ENCODE peak calls at places on chromosomes 1 and 21, in ten cellular contexts. One of them, this sample, is unnamed.

GRCh38 chr1:244861683-244862082 is 2.7 kb downstream of the HNRNPU start:
- DNase-seq in SIG-M5: no peak
- DNase-seq in HuH-7.5: no peak
- DNase-seq in GM12865: no peak
- DNase-seq in activated CD4-positive, alpha-beta T cell treated with anti-CD3 and anti-CD28 coated beads, Interleukin-2, amount 50 U/mL, for 1 hour: no peak
- DNase-seq in CD4-positive, alpha-beta T cell: no peak
- DNase-seq in GM12891: no peak
- DNase-seq in activated CD8-positive, alpha-beta memory T cell treated with anti-CD3 and anti-CD28 coated beads for 4 hours: no peak
- DNase-seq in stimulated activated effector memory CD8-positive, alpha-beta T cell treated with anti-CD3 and anti-CD28 coated beads, Interleukin-12 subunit alpha, Interleukin-12 subunit beta, amount 100 ng/mL, for 72 hours: no peak
- DNase-seq in mucosa of gallbladder: no peak
- DNase-seq in this sample: no peak

GRCh38 chr1:229563701-229564100 is 5.2 kb upstream of the ABCB10 start:
- DNase-seq in GM12865: no peak
- DNase-seq in CD4-positive, alpha-beta T cell: no peak
- DNase-seq in mucosa of gallbladder: peak
- DNase-seq in HuH-7.5: no peak
- DNase-seq in stimulated activated effector memory CD8-positive, alpha-beta T cell treated with anti-CD3 and anti-CD28 coated beads, Interleukin-12 subunit alpha, Interleukin-12 subunit beta, amount 100 ng/mL, for 72 hours: no peak
- DNase-seq in activated CD4-positive, alpha-beta T cell treated with anti-CD3 and anti-CD28 coated beads, Interleukin-2, amount 50 U/mL, for 1 hour: no peak
- DNase-seq in activated CD8-positive, alpha-beta memory T cell treated with anti-CD3 and anti-CD28 coated beads for 4 hours: no peak
- DNase-seq in GM12891: no peak
- DNase-seq in SIG-M5: no peak
- DNase-seq in this sample: peak

GRCh38 chr21:27261676-27262075 is 294.8 kb upstream of the ADAMTS5 start:
- DNase-seq in GM12891: no peak
- DNase-seq in HuH-7.5: no peak
- DNase-seq in mucosa of gallbladder: no peak
- DNase-seq in CD4-positive, alpha-beta T cell: no peak
- DNase-seq in GM12865: no peak
- DNase-seq in stimulated activated effector memory CD8-positive, alpha-beta T cell treated with anti-CD3 and anti-CD28 coated beads, Interleukin-12 subunit alpha, Interleukin-12 subunit beta, amount 100 ng/mL, for 72 hours: no peak
- DNase-seq in activated CD4-positive, alpha-beta T cell treated with anti-CD3 and anti-CD28 coated beads, Interleukin-2, amount 50 U/mL, for 1 hour: no peak
- DNase-seq in SIG-M5: no peak
- DNase-seq in activated CD8-positive, alpha-beta memory T cell treated with anti-CD3 and anti-CD28 coated beads for 4 hours: no peak
- DNase-seq in this sample: no peak

GRCh38 chr1:11441211-11441952 is 37.6 kb upstream of the DISP3 start:
- DNase-seq in HuH-7.5: no peak
- DNase-seq in SIG-M5: no peak
- DNase-seq in GM12865: no peak
- DNase-seq in mucosa of gallbladder: no peak
- DNase-seq in activated CD4-positive, alpha-beta T cell treated with anti-CD3 and anti-CD28 coated beads, Interleukin-2, amount 50 U/mL, for 1 hour: no peak
- DNase-seq in GM12891: no peak
- DNase-seq in stimulated activated effector memory CD8-positive, alpha-beta T cell treated with anti-CD3 and anti-CD28 coated beads, Interleukin-12 subunit alpha, Interleukin-12 subunit beta, amount 100 ng/mL, for 72 hours: no peak
- DNase-seq in CD4-positive, alpha-beta T cell: no peak
- DNase-seq in activated CD8-positive, alpha-beta memory T cell treated with anti-CD3 and anti-CD28 coated beads for 4 hours: no peak
- DNase-seq in this sample: no peak

GRCh38 chr1:31575373-31576140 is 758 bp upstream of the TINAGL1 start:
- DNase-seq in activated CD8-positive, alpha-beta memory T cell treated with anti-CD3 and anti-CD28 coated beads for 4 hours: no peak
- DNase-seq in GM12865: no peak
- DNase-seq in CD4-positive, alpha-beta T cell: no peak
- DNase-seq in GM12891: no peak
- DNase-seq in activated CD4-positive, alpha-beta T cell treated with anti-CD3 and anti-CD28 coated beads, Interleukin-2, amount 50 U/mL, for 1 hour: no peak
- DNase-seq in HuH-7.5: peak
- DNase-seq in SIG-M5: no peak
- DNase-seq in stimulated activated effector memory CD8-positive, alpha-beta T cell treated with anti-CD3 and anti-CD28 coated beads, Interleukin-12 subunit alpha, Interleukin-12 subunit beta, amount 100 ng/mL, for 72 hours: no peak
- DNase-seq in mucosa of gallbladder: peak
- DNase-seq in this sample: no peak

GRCh38 chr1:113871597-113872113 is at the start of gene PTPN22:
- DNase-seq in stimulated activated effector memory CD8-positive, alpha-beta T cell treated with anti-CD3 and anti-CD28 coated beads, Interleukin-12 subunit alpha, Interleukin-12 subunit beta, amount 100 ng/mL, for 72 hours: peak
- DNase-seq in GM12865: peak
- DNase-seq in activated CD4-positive, alpha-beta T cell treated with anti-CD3 and anti-CD28 coated beads, Interleukin-2, amount 50 U/mL, for 1 hour: peak
- DNase-seq in mucosa of gallbladder: peak
- DNase-seq in GM12891: no peak
- DNase-seq in activated CD8-positive, alpha-beta memory T cell treated with anti-CD3 and anti-CD28 coated beads for 4 hours: peak
- DNase-seq in CD4-positive, alpha-beta T cell: peak
- DNase-seq in HuH-7.5: no peak
- DNase-seq in SIG-M5: peak
- DNase-seq in this sample: peak

GRCh38 chr1:226223786-226224244 is 351 bp downstream of the MIXL1 start:
- DNase-seq in mucosa of gallbladder: no peak
- DNase-seq in stimulated activated effector memory CD8-positive, alpha-beta T cell treated with anti-CD3 and anti-CD28 coated beads, Interleukin-12 subunit alpha, Interleukin-12 subunit beta, amount 100 ng/mL, for 72 hours: peak
- DNase-seq in SIG-M5: no peak
- DNase-seq in activated CD4-positive, alpha-beta T cell treated with anti-CD3 and anti-CD28 coated beads, Interleukin-2, amount 50 U/mL, for 1 hour: no peak
- DNase-seq in activated CD8-positive, alpha-beta memory T cell treated with anti-CD3 and anti-CD28 coated beads for 4 hours: no peak
- DNase-seq in HuH-7.5: peak
- DNase-seq in GM12865: peak
- DNase-seq in CD4-positive, alpha-beta T cell: no peak
- DNase-seq in GM12891: peak
- DNase-seq in this sample: no peak

GRCh38 chr1:222224576-222224975 is 323.3 kb downstream of the HHIPL2 start:
- DNase-seq in stimulated activated effector memory CD8-positive, alpha-beta T cell treated with anti-CD3 and anti-CD28 coated beads, Interleukin-12 subunit alpha, Interleukin-12 subunit beta, amount 100 ng/mL, for 72 hours: no peak
- DNase-seq in activated CD4-positive, alpha-beta T cell treated with anti-CD3 and anti-CD28 coated beads, Interleukin-2, amount 50 U/mL, for 1 hour: no peak
- DNase-seq in GM12891: no peak
- DNase-seq in activated CD8-positive, alpha-beta memory T cell treated with anti-CD3 and anti-CD28 coated beads for 4 hours: no peak
- DNase-seq in mucosa of gallbladder: no peak
- DNase-seq in SIG-M5: no peak
- DNase-seq in CD4-positive, alpha-beta T cell: no peak
- DNase-seq in GM12865: no peak
- DNase-seq in HuH-7.5: no peak
- DNase-seq in this sample: no peak

GRCh38 chr1:151193304-151193703 is 3.3 kb upstream of the VPS72 start:
- DNase-seq in mucosa of gallbladder: no peak
- DNase-seq in stimulated activated effector memory CD8-positive, alpha-beta T cell treated with anti-CD3 and anti-CD28 coated beads, Interleukin-12 subunit alpha, Interleukin-12 subunit beta, amount 100 ng/mL, for 72 hours: no peak
- DNase-seq in HuH-7.5: no peak
- DNase-seq in GM12891: no peak
- DNase-seq in SIG-M5: no peak
- DNase-seq in GM12865: no peak
- DNase-seq in activated CD8-positive, alpha-beta memory T cell treated with anti-CD3 and anti-CD28 coated beads for 4 hours: no peak
- DNase-seq in activated CD4-positive, alpha-beta T cell treated with anti-CD3 and anti-CD28 coated beads, Interleukin-2, amount 50 U/mL, for 1 hour: no peak
- DNase-seq in CD4-positive, alpha-beta T cell: no peak
- DNase-seq in this sample: no peak

GRCh38 chr1:63902844-63903589 is 129.2 kb downstream of the ROR1 start:
- DNase-seq in activated CD4-positive, alpha-beta T cell treated with anti-CD3 and anti-CD28 coated beads, Interleukin-2, amount 50 U/mL, for 1 hour: no peak
- DNase-seq in GM12865: no peak
- DNase-seq in activated CD8-positive, alpha-beta memory T cell treated with anti-CD3 and anti-CD28 coated beads for 4 hours: no peak
- DNase-seq in HuH-7.5: no peak
- DNase-seq in GM12891: no peak
- DNase-seq in stimulated activated effector memory CD8-positive, alpha-beta T cell treated with anti-CD3 and anti-CD28 coated beads, Interleukin-12 subunit alpha, Interleukin-12 subunit beta, amount 100 ng/mL, for 72 hours: no peak
- DNase-seq in SIG-M5: no peak
- DNase-seq in mucosa of gallbladder: no peak
- DNase-seq in CD4-positive, alpha-beta T cell: no peak
- DNase-seq in this sample: no peak

GRCh38 chr1:119373465-119373864 is 4.9 kb downstream of the HAO2 start:
- DNase-seq in mucosa of gallbladder: no peak
- DNase-seq in GM12891: no peak
- DNase-seq in HuH-7.5: no peak
- DNase-seq in SIG-M5: no peak
- DNase-seq in CD4-positive, alpha-beta T cell: no peak
- DNase-seq in GM12865: peak
- DNase-seq in stimulated activated effector memory CD8-positive, alpha-beta T cell treated with anti-CD3 and anti-CD28 coated beads, Interleukin-12 subunit alpha, Interleukin-12 subunit beta, amount 100 ng/mL, for 72 hours: no peak
- DNase-seq in activated CD8-positive, alpha-beta memory T cell treated with anti-CD3 and anti-CD28 coated beads for 4 hours: no peak
- DNase-seq in activated CD4-positive, alpha-beta T cell treated with anti-CD3 and anti-CD28 coated beads, Interleukin-2, amount 50 U/mL, for 1 hour: no peak
- DNase-seq in this sample: no peak

GRCh38 chr1:172356620-172357019 is 63.9 kb upstream of the C1orf105 start:
- DNase-seq in SIG-M5: no peak
- DNase-seq in activated CD4-positive, alpha-beta T cell treated with anti-CD3 and anti-CD28 coated beads, Interleukin-2, amount 50 U/mL, for 1 hour: no peak
- DNase-seq in GM12891: no peak
- DNase-seq in activated CD8-positive, alpha-beta memory T cell treated with anti-CD3 and anti-CD28 coated beads for 4 hours: no peak
- DNase-seq in mucosa of gallbladder: peak
- DNase-seq in HuH-7.5: no peak
- DNase-seq in GM12865: no peak
- DNase-seq in stimulated activated effector memory CD8-positive, alpha-beta T cell treated with anti-CD3 and anti-CD28 coated beads, Interleukin-12 subunit alpha, Interleukin-12 subunit beta, amount 100 ng/mL, for 72 hours: no peak
- DNase-seq in CD4-positive, alpha-beta T cell: no peak
- DNase-seq in this sample: peak

GRCh38 chr21:34022557-34023335 is 50.6 kb upstream of the MRPS6 start:
- DNase-seq in SIG-M5: peak
- DNase-seq in HuH-7.5: no peak
- DNase-seq in activated CD8-positive, alpha-beta memory T cell treated with anti-CD3 and anti-CD28 coated beads for 4 hours: peak
- DNase-seq in stimulated activated effector memory CD8-positive, alpha-beta T cell treated with anti-CD3 and anti-CD28 coated beads, Interleukin-12 subunit alpha, Interleukin-12 subunit beta, amount 100 ng/mL, for 72 hours: peak
- DNase-seq in mucosa of gallbladder: no peak
- DNase-seq in CD4-positive, alpha-beta T cell: no peak
- DNase-seq in activated CD4-positive, alpha-beta T cell treated with anti-CD3 and anti-CD28 coated beads, Interleukin-2, amount 50 U/mL, for 1 hour: no peak
- DNase-seq in GM12865: peak
- DNase-seq in GM12891: no peak
- DNase-seq in this sample: no peak

GRCh38 chr1:94803517-94804441 is 16.4 kb upstream of the SLC44A3 start:
- DNase-seq in activated CD4-positive, alpha-beta T cell treated with anti-CD3 and anti-CD28 coated beads, Interleukin-2, amount 50 U/mL, for 1 hour: no peak
- DNase-seq in HuH-7.5: no peak
- DNase-seq in GM12891: no peak
- DNase-seq in stimulated activated effector memory CD8-positive, alpha-beta T cell treated with anti-CD3 and anti-CD28 coated beads, Interleukin-12 subunit alpha, Interleukin-12 subunit beta, amount 100 ng/mL, for 72 hours: no peak
- DNase-seq in GM12865: no peak
- DNase-seq in CD4-positive, alpha-beta T cell: no peak
- DNase-seq in activated CD8-positive, alpha-beta memory T cell treated with anti-CD3 and anti-CD28 coated beads for 4 hours: no peak
- DNase-seq in SIG-M5: no peak
- DNase-seq in mucosa of gallbladder: no peak
- DNase-seq in this sample: no peak

GRCh38 chr1:101379037-101379436 is 142.2 kb downstream of the S1PR1 start:
- DNase-seq in activated CD4-positive, alpha-beta T cell treated with anti-CD3 and anti-CD28 coated beads, Interleukin-2, amount 50 U/mL, for 1 hour: no peak
- DNase-seq in SIG-M5: no peak
- DNase-seq in GM12891: no peak
- DNase-seq in mucosa of gallbladder: no peak
- DNase-seq in stimulated activated effector memory CD8-positive, alpha-beta T cell treated with anti-CD3 and anti-CD28 coated beads, Interleukin-12 subunit alpha, Interleukin-12 subunit beta, amount 100 ng/mL, for 72 hours: no peak
- DNase-seq in activated CD8-positive, alpha-beta memory T cell treated with anti-CD3 and anti-CD28 coated beads for 4 hours: no peak
- DNase-seq in HuH-7.5: no peak
- DNase-seq in GM12865: no peak
- DNase-seq in CD4-positive, alpha-beta T cell: no peak
- DNase-seq in this sample: no peak

GRCh38 chr1:245598524-245599310 is 443.9 kb downstream of the KIF26B start:
- DNase-seq in activated CD8-positive, alpha-beta memory T cell treated with anti-CD3 and anti-CD28 coated beads for 4 hours: no peak
- DNase-seq in GM12865: no peak
- DNase-seq in HuH-7.5: no peak
- DNase-seq in SIG-M5: no peak
- DNase-seq in GM12891: no peak
- DNase-seq in activated CD4-positive, alpha-beta T cell treated with anti-CD3 and anti-CD28 coated beads, Interleukin-2, amount 50 U/mL, for 1 hour: no peak
- DNase-seq in mucosa of gallbladder: no peak
- DNase-seq in stimulated activated effector memory CD8-positive, alpha-beta T cell treated with anti-CD3 and anti-CD28 coated beads, Interleukin-12 subunit alpha, Interleukin-12 subunit beta, amount 100 ng/mL, for 72 hours: no peak
- DNase-seq in CD4-positive, alpha-beta T cell: no peak
- DNase-seq in this sample: no peak

GRCh38 chr1:82567308-82567707 is 766.6 kb downstream of the ADGRL2 start:
- DNase-seq in activated CD4-positive, alpha-beta T cell treated with anti-CD3 and anti-CD28 coated beads, Interleukin-2, amount 50 U/mL, for 1 hour: no peak
- DNase-seq in activated CD8-positive, alpha-beta memory T cell treated with anti-CD3 and anti-CD28 coated beads for 4 hours: no peak
- DNase-seq in stimulated activated effector memory CD8-positive, alpha-beta T cell treated with anti-CD3 and anti-CD28 coated beads, Interleukin-12 subunit alpha, Interleukin-12 subunit beta, amount 100 ng/mL, for 72 hours: no peak
- DNase-seq in SIG-M5: no peak
- DNase-seq in GM12865: no peak
- DNase-seq in GM12891: no peak
- DNase-seq in CD4-positive, alpha-beta T cell: no peak
- DNase-seq in mucosa of gallbladder: no peak
- DNase-seq in HuH-7.5: no peak
- DNase-seq in this sample: no peak

GRCh38 chr1:41898191-41898713 is 20.5 kb downstream of the HIVEP3 start:
- DNase-seq in CD4-positive, alpha-beta T cell: peak
- DNase-seq in SIG-M5: no peak
- DNase-seq in mucosa of gallbladder: peak
- DNase-seq in activated CD4-positive, alpha-beta T cell treated with anti-CD3 and anti-CD28 coated beads, Interleukin-2, amount 50 U/mL, for 1 hour: peak
- DNase-seq in stimulated activated effector memory CD8-positive, alpha-beta T cell treated with anti-CD3 and anti-CD28 coated beads, Interleukin-12 subunit alpha, Interleukin-12 subunit beta, amount 100 ng/mL, for 72 hours: peak
- DNase-seq in GM12865: peak
- DNase-seq in HuH-7.5: no peak
- DNase-seq in GM12891: no peak
- DNase-seq in activated CD8-positive, alpha-beta memory T cell treated with anti-CD3 and anti-CD28 coated beads for 4 hours: peak
- DNase-seq in this sample: no peak

GRCh38 chr1:204258213-204259115 is 44.7 kb upstream of the GOLT1A start:
- DNase-seq in activated CD4-positive, alpha-beta T cell treated with anti-CD3 and anti-CD28 coated beads, Interleukin-2, amount 50 U/mL, for 1 hour: peak
- DNase-seq in GM12865: peak
- DNase-seq in SIG-M5: no peak
- DNase-seq in activated CD8-positive, alpha-beta memory T cell treated with anti-CD3 and anti-CD28 coated beads for 4 hours: no peak
- DNase-seq in HuH-7.5: peak
- DNase-seq in GM12891: peak
- DNase-seq in mucosa of gallbladder: peak
- DNase-seq in stimulated activated effector memory CD8-positive, alpha-beta T cell treated with anti-CD3 and anti-CD28 coated beads, Interleukin-12 subunit alpha, Interleukin-12 subunit beta, amount 100 ng/mL, for 72 hours: peak
- DNase-seq in CD4-positive, alpha-beta T cell: no peak
- DNase-seq in this sample: no peak

GRCh38 chr1:116491985-116492811 is 78.6 kb downstream of the CD58 start:
- DNase-seq in GM12865: no peak
- DNase-seq in activated CD4-positive, alpha-beta T cell treated with anti-CD3 and anti-CD28 coated beads, Interleukin-2, amount 50 U/mL, for 1 hour: no peak
- DNase-seq in activated CD8-positive, alpha-beta memory T cell treated with anti-CD3 and anti-CD28 coated beads for 4 hours: no peak
- DNase-seq in SIG-M5: no peak
- DNase-seq in GM12891: no peak
- DNase-seq in stimulated activated effector memory CD8-positive, alpha-beta T cell treated with anti-CD3 and anti-CD28 coated beads, Interleukin-12 subunit alpha, Interleukin-12 subunit beta, amount 100 ng/mL, for 72 hours: no peak
- DNase-seq in CD4-positive, alpha-beta T cell: no peak
- DNase-seq in mucosa of gallbladder: no peak
- DNase-seq in HuH-7.5: no peak
- DNase-seq in this sample: no peak

GRCh38 chr21:43611598-43612369 is 47.5 kb downstream of the HSF2BP start:
- DNase-seq in SIG-M5: no peak
- DNase-seq in GM12891: no peak
- DNase-seq in HuH-7.5: peak
- DNase-seq in stimulated activated effector memory CD8-positive, alpha-beta T cell treated with anti-CD3 and anti-CD28 coated beads, Interleukin-12 subunit alpha, Interleukin-12 subunit beta, amount 100 ng/mL, for 72 hours: no peak
- DNase-seq in mucosa of gallbladder: peak
- DNase-seq in CD4-positive, alpha-beta T cell: no peak
- DNase-seq in activated CD8-positive, alpha-beta memory T cell treated with anti-CD3 and anti-CD28 coated beads for 4 hours: no peak
- DNase-seq in GM12865: peak
- DNase-seq in activated CD4-positive, alpha-beta T cell treated with anti-CD3 and anti-CD28 coated beads, Interleukin-2, amount 50 U/mL, for 1 hour: no peak
- DNase-seq in this sample: no peak

GRCh38 chr1:54291276-54292014 is 91.5 kb downstream of the MRPL37 start:
- DNase-seq in SIG-M5: no peak
- DNase-seq in activated CD4-positive, alpha-beta T cell treated with anti-CD3 and anti-CD28 coated beads, Interleukin-2, amount 50 U/mL, for 1 hour: no peak
- DNase-seq in stimulated activated effector memory CD8-positive, alpha-beta T cell treated with anti-CD3 and anti-CD28 coated beads, Interleukin-12 subunit alpha, Interleukin-12 subunit beta, amount 100 ng/mL, for 72 hours: no peak
- DNase-seq in CD4-positive, alpha-beta T cell: no peak
- DNase-seq in HuH-7.5: no peak
- DNase-seq in GM12891: no peak
- DNase-seq in GM12865: no peak
- DNase-seq in activated CD8-positive, alpha-beta memory T cell treated with anti-CD3 and anti-CD28 coated beads for 4 hours: no peak
- DNase-seq in mucosa of gallbladder: no peak
- DNase-seq in this sample: no peak

GRCh38 chr1:232183266-232183800 is 446.6 kb downstream of the SIPA1L2 start:
- DNase-seq in HuH-7.5: no peak
- DNase-seq in activated CD4-positive, alpha-beta T cell treated with anti-CD3 and anti-CD28 coated beads, Interleukin-2, amount 50 U/mL, for 1 hour: no peak
- DNase-seq in stimulated activated effector memory CD8-positive, alpha-beta T cell treated with anti-CD3 and anti-CD28 coated beads, Interleukin-12 subunit alpha, Interleukin-12 subunit beta, amount 100 ng/mL, for 72 hours: no peak
- DNase-seq in activated CD8-positive, alpha-beta memory T cell treated with anti-CD3 and anti-CD28 coated beads for 4 hours: no peak
- DNase-seq in mucosa of gallbladder: no peak
- DNase-seq in GM12865: no peak
- DNase-seq in SIG-M5: no peak
- DNase-seq in CD4-positive, alpha-beta T cell: no peak
- DNase-seq in GM12891: no peak
- DNase-seq in this sample: no peak

GRCh38 chr1:199843856-199844255 is 183.7 kb upstream of the NR5A2 start:
- DNase-seq in SIG-M5: no peak
- DNase-seq in GM12891: no peak
- DNase-seq in CD4-positive, alpha-beta T cell: no peak
- DNase-seq in activated CD8-positive, alpha-beta memory T cell treated with anti-CD3 and anti-CD28 coated beads for 4 hours: no peak
- DNase-seq in HuH-7.5: no peak
- DNase-seq in activated CD4-positive, alpha-beta T cell treated with anti-CD3 and anti-CD28 coated beads, Interleukin-2, amount 50 U/mL, for 1 hour: no peak
- DNase-seq in mucosa of gallbladder: no peak
- DNase-seq in stimulated activated effector memory CD8-positive, alpha-beta T cell treated with anti-CD3 and anti-CD28 coated beads, Interleukin-12 subunit alpha, Interleukin-12 subunit beta, amount 100 ng/mL, for 72 hours: no peak
- DNase-seq in GM12865: no peak
- DNase-seq in this sample: no peak

GRCh38 chr1:43444827-43445225 is 8.9 kb downstream of the HYI start:
- DNase-seq in stimulated activated effector memory CD8-positive, alpha-beta T cell treated with anti-CD3 and anti-CD28 coated beads, Interleukin-12 subunit alpha, Interleukin-12 subunit beta, amount 100 ng/mL, for 72 hours: no peak
- DNase-seq in GM12891: no peak
- DNase-seq in SIG-M5: no peak
- DNase-seq in activated CD8-positive, alpha-beta memory T cell treated with anti-CD3 and anti-CD28 coated beads for 4 hours: no peak
- DNase-seq in GM12865: no peak
- DNase-seq in HuH-7.5: no peak
- DNase-seq in mucosa of gallbladder: no peak
- DNase-seq in CD4-positive, alpha-beta T cell: no peak
- DNase-seq in activated CD4-positive, alpha-beta T cell treated with anti-CD3 and anti-CD28 coated beads, Interleukin-2, amount 50 U/mL, for 1 hour: no peak
- DNase-seq in this sample: no peak

GRCh38 chr1:207115269-207115668 is 11.2 kb downstream of the C4BPA start:
- DNase-seq in SIG-M5: no peak
- DNase-seq in activated CD8-positive, alpha-beta memory T cell treated with anti-CD3 and anti-CD28 coated beads for 4 hours: no peak
- DNase-seq in activated CD4-positive, alpha-beta T cell treated with anti-CD3 and anti-CD28 coated beads, Interleukin-2, amount 50 U/mL, for 1 hour: no peak
- DNase-seq in mucosa of gallbladder: no peak
- DNase-seq in GM12891: no peak
- DNase-seq in stimulated activated effector memory CD8-positive, alpha-beta T cell treated with anti-CD3 and anti-CD28 coated beads, Interleukin-12 subunit alpha, Interleukin-12 subunit beta, amount 100 ng/mL, for 72 hours: no peak
- DNase-seq in HuH-7.5: no peak
- DNase-seq in CD4-positive, alpha-beta T cell: no peak
- DNase-seq in GM12865: no peak
- DNase-seq in this sample: peak

This sample was measured in non-pigmented ciliary epithelial cell.